ENCODE peak calls at places on chromosomes 11 and 22, in four cellular contexts. T, A, J and G are unnamed samples.

GRCh38 chr11:29280452-29280851 is 736.4 kb downstream of the KCNA4 start:
- DNase-seq in J (no peak), A (no peak), T (no peak), G (no peak)

GRCh38 chr11:117477721-117478120 is 150.1 kb downstream of the CEP164 start:
- DNase-seq in A (no peak), T (no peak), J (no peak), G (no peak)

GRCh38 chr11:72584293-72584921 is 89.8 kb downstream of the PDE2A start:
- DNase-seq in T (peak), A (no peak), J (peak), G (peak)

GRCh38 chr11:65362320-65362931 is 7.9 kb downstream of the TIGD3 start:
- DNase-seq in T (no peak), J (no peak), A (no peak), G (no peak)

GRCh38 chr11:58509730-58510129 is 1.8 kb upstream of the OR5B21 start:
- DNase-seq in J (no peak), A (no peak), T (no peak), G (no peak)

GRCh38 chr11:78823588-78823987 is 248.9 kb upstream of the NARS2 start:
- DNase-seq in A (no peak), T (no peak), J (no peak), G (no peak)

GRCh38 chr22:39170825-39171622 is 18.5 kb upstream of the CBX7 start:
- DNase-seq in A (no peak), J (peak), T (peak), G (peak)

GRCh38 chr22:22802346-22802970 is 85.2 kb upstream of the IGLL5 start:
- DNase-seq in A (no peak), J (no peak), T (no peak), G (no peak)

GRCh38 chr11:2954263-2954662 is 25.0 kb upstream of the PHLDA2 start:
- DNase-seq in A (no peak), J (no peak), T (no peak), G (no peak)

GRCh38 chr11:14270690-14271542 is 88.1 kb downstream of the RRAS2 start:
- DNase-seq in A (no peak), J (no peak), T (no peak), G (no peak)

GRCh38 chr11:72741849-72742521 is 10.2 kb downstream of the ARAP1 start:
- DNase-seq in A (no peak), T (no peak), J (no peak), G (no peak)

GRCh38 chr11:2662024-2662312 is 37.8 kb downstream of the KCNQ1OT1 start:
- DNase-seq in T (no peak), A (no peak), J (no peak), G (no peak)

GRCh38 chr22:39932166-39932565 is 28.0 kb upstream of the TMA7B start:
- DNase-seq in J (no peak), T (no peak), A (no peak), G (no peak)

GRCh38 chr22:45462034-45462655 is 40.5 kb upstream of the FBLN1 start:
- DNase-seq in T (no peak), J (no peak), A (no peak), G (no peak)